ENCODE peak calls at places on chromosomes 12 and 14, in four cellular contexts. One of them, this sample, is unnamed.

GRCh38 chr14:34379809-34380147 is 82.3 kb downstream of the SPTSSA start:
- DNase-seq in T-cell: no peak
- DNase-seq in activated T-helper 1 cell treated with anti-CD3 and anti-CD28 coated beads, Interleukin-12 subunit alpha, Interleukin-12 subunit beta, Interleukin-2, Interleukin-4 antibody, amounts not matched to agents 30 ng/mL and 10 ng/mL and 1 ng/mL, durations not matched to agents 14 hours and 24 hours and 36 hours: no peak
- DNase-seq in activated T-cell treated with anti-CD3 and anti-CD28 coated beads, Interleukin-2, amount 50 U/mL, for 48 hours: no peak
- DNase-seq in this sample: no peak

GRCh38 chr14:93712079-93712837 is 76.0 kb downstream of the PRIMA1 start:
- DNase-seq in T-cell: no peak
- DNase-seq in activated T-helper 1 cell treated with anti-CD3 and anti-CD28 coated beads, Interleukin-12 subunit alpha, Interleukin-12 subunit beta, Interleukin-2, Interleukin-4 antibody, amounts not matched to agents 30 ng/mL and 10 ng/mL and 1 ng/mL, durations not matched to agents 14 hours and 24 hours and 36 hours: no peak
- DNase-seq in activated T-cell treated with anti-CD3 and anti-CD28 coated beads, Interleukin-2, amount 50 U/mL, for 48 hours: peak; percentile 1
- DNase-seq in this sample: no peak

GRCh38 chr14:75522224-75522764 is at the start of gene BATF:
- DNase-seq in T-cell: peak; percentile 65
- DNase-seq in activated T-helper 1 cell treated with anti-CD3 and anti-CD28 coated beads, Interleukin-12 subunit alpha, Interleukin-12 subunit beta, Interleukin-2, Interleukin-4 antibody, amounts not matched to agents 30 ng/mL and 10 ng/mL and 1 ng/mL, durations not matched to agents 14 hours and 24 hours and 36 hours: peak; percentile 79
- DNase-seq in activated T-cell treated with anti-CD3 and anti-CD28 coated beads, Interleukin-2, amount 50 U/mL, for 48 hours: peak; percentile 85
- DNase-seq in this sample: no peak

GRCh38 chr12:81573228-81573627 is 185.9 kb downstream of the PPFIA2 start:
- DNase-seq in T-cell: no peak
- DNase-seq in activated T-helper 1 cell treated with anti-CD3 and anti-CD28 coated beads, Interleukin-12 subunit alpha, Interleukin-12 subunit beta, Interleukin-2, Interleukin-4 antibody, amounts not matched to agents 30 ng/mL and 10 ng/mL and 1 ng/mL, durations not matched to agents 14 hours and 24 hours and 36 hours: no peak
- DNase-seq in activated T-cell treated with anti-CD3 and anti-CD28 coated beads, Interleukin-2, amount 50 U/mL, for 48 hours: no peak
- DNase-seq in this sample: peak; percentile 16

GRCh38 chr14:101072070-101072469 is 168.5 kb upstream of the RTL1 start:
- DNase-seq in T-cell: no peak
- DNase-seq in activated T-helper 1 cell treated with anti-CD3 and anti-CD28 coated beads, Interleukin-12 subunit alpha, Interleukin-12 subunit beta, Interleukin-2, Interleukin-4 antibody, amounts not matched to agents 30 ng/mL and 10 ng/mL and 1 ng/mL, durations not matched to agents 14 hours and 24 hours and 36 hours: no peak
- DNase-seq in activated T-cell treated with anti-CD3 and anti-CD28 coated beads, Interleukin-2, amount 50 U/mL, for 48 hours: no peak
- DNase-seq in this sample: no peak

GRCh38 chr12:31989987-31990386 is 30.8 kb downstream of the RESF1 start:
- DNase-seq in T-cell: no peak
- DNase-seq in activated T-helper 1 cell treated with anti-CD3 and anti-CD28 coated beads, Interleukin-12 subunit alpha, Interleukin-12 subunit beta, Interleukin-2, Interleukin-4 antibody, amounts not matched to agents 30 ng/mL and 10 ng/mL and 1 ng/mL, durations not matched to agents 14 hours and 24 hours and 36 hours: no peak
- DNase-seq in activated T-cell treated with anti-CD3 and anti-CD28 coated beads, Interleukin-2, amount 50 U/mL, for 48 hours: no peak
- DNase-seq in this sample: no peak

GRCh38 chr12:69987453-69988102 is 162.6 kb downstream of the MYRFL start:
- DNase-seq in T-cell: no peak
- DNase-seq in activated T-helper 1 cell treated with anti-CD3 and anti-CD28 coated beads, Interleukin-12 subunit alpha, Interleukin-12 subunit beta, Interleukin-2, Interleukin-4 antibody, amounts not matched to agents 30 ng/mL and 10 ng/mL and 1 ng/mL, durations not matched to agents 14 hours and 24 hours and 36 hours: no peak
- DNase-seq in activated T-cell treated with anti-CD3 and anti-CD28 coated beads, Interleukin-2, amount 50 U/mL, for 48 hours: no peak
- DNase-seq in this sample: peak; percentile 90

GRCh38 chr12:15320881-15321280 is 1.4 kb upstream of the PTPRO start:
- DNase-seq in T-cell: no peak
- DNase-seq in activated T-helper 1 cell treated with anti-CD3 and anti-CD28 coated beads, Interleukin-12 subunit alpha, Interleukin-12 subunit beta, Interleukin-2, Interleukin-4 antibody, amounts not matched to agents 30 ng/mL and 10 ng/mL and 1 ng/mL, durations not matched to agents 14 hours and 24 hours and 36 hours: no peak
- DNase-seq in activated T-cell treated with anti-CD3 and anti-CD28 coated beads, Interleukin-2, amount 50 U/mL, for 48 hours: no peak
- DNase-seq in this sample: no peak

GRCh38 chr14:70856851-70857498 is 47.7 kb upstream of the MAP3K9 start:
- DNase-seq in T-cell: no peak
- DNase-seq in activated T-helper 1 cell treated with anti-CD3 and anti-CD28 coated beads, Interleukin-12 subunit alpha, Interleukin-12 subunit beta, Interleukin-2, Interleukin-4 antibody, amounts not matched to agents 30 ng/mL and 10 ng/mL and 1 ng/mL, durations not matched to agents 14 hours and 24 hours and 36 hours: peak; percentile 3
- DNase-seq in activated T-cell treated with anti-CD3 and anti-CD28 coated beads, Interleukin-2, amount 50 U/mL, for 48 hours: peak; percentile 35
- DNase-seq in this sample: no peak

GRCh38 chr12:1591029-1591428 is 3.4 kb downstream of the FBXL14 start:
- DNase-seq in T-cell: peak; percentile 23
- DNase-seq in activated T-helper 1 cell treated with anti-CD3 and anti-CD28 coated beads, Interleukin-12 subunit alpha, Interleukin-12 subunit beta, Interleukin-2, Interleukin-4 antibody, amounts not matched to agents 30 ng/mL and 10 ng/mL and 1 ng/mL, durations not matched to agents 14 hours and 24 hours and 36 hours: no peak
- DNase-seq in activated T-cell treated with anti-CD3 and anti-CD28 coated beads, Interleukin-2, amount 50 U/mL, for 48 hours: no peak
- DNase-seq in this sample: no peak

GRCh38 chr12:127425474-127425873 is 841.5 kb upstream of the TMEM132C start:
- DNase-seq in T-cell: no peak
- DNase-seq in activated T-helper 1 cell treated with anti-CD3 and anti-CD28 coated beads, Interleukin-12 subunit alpha, Interleukin-12 subunit beta, Interleukin-2, Interleukin-4 antibody, amounts not matched to agents 30 ng/mL and 10 ng/mL and 1 ng/mL, durations not matched to agents 14 hours and 24 hours and 36 hours: no peak
- DNase-seq in activated T-cell treated with anti-CD3 and anti-CD28 coated beads, Interleukin-2, amount 50 U/mL, for 48 hours: no peak
- DNase-seq in this sample: no peak

GRCh38 chr14:61469771-61470170 is 148.4 kb downstream of the PRKCH start:
- DNase-seq in T-cell: no peak
- DNase-seq in activated T-helper 1 cell treated with anti-CD3 and anti-CD28 coated beads, Interleukin-12 subunit alpha, Interleukin-12 subunit beta, Interleukin-2, Interleukin-4 antibody, amounts not matched to agents 30 ng/mL and 10 ng/mL and 1 ng/mL, durations not matched to agents 14 hours and 24 hours and 36 hours: no peak
- DNase-seq in activated T-cell treated with anti-CD3 and anti-CD28 coated beads, Interleukin-2, amount 50 U/mL, for 48 hours: peak; percentile 16
- DNase-seq in this sample: no peak

GRCh38 chr14:104202259-104203070 is 64.1 kb downstream of the KIF26A start:
- DNase-seq in T-cell: no peak
- DNase-seq in activated T-helper 1 cell treated with anti-CD3 and anti-CD28 coated beads, Interleukin-12 subunit alpha, Interleukin-12 subunit beta, Interleukin-2, Interleukin-4 antibody, amounts not matched to agents 30 ng/mL and 10 ng/mL and 1 ng/mL, durations not matched to agents 14 hours and 24 hours and 36 hours: no peak
- DNase-seq in activated T-cell treated with anti-CD3 and anti-CD28 coated beads, Interleukin-2, amount 50 U/mL, for 48 hours: no peak
- DNase-seq in this sample: no peak

GRCh38 chr12:27237790-27238771 is 6.0 kb upstream of the STK38L start:
- DNase-seq in T-cell: no peak
- DNase-seq in activated T-helper 1 cell treated with anti-CD3 and anti-CD28 coated beads, Interleukin-12 subunit alpha, Interleukin-12 subunit beta, Interleukin-2, Interleukin-4 antibody, amounts not matched to agents 30 ng/mL and 10 ng/mL and 1 ng/mL, durations not matched to agents 14 hours and 24 hours and 36 hours: peak; percentile 19
- DNase-seq in activated T-cell treated with anti-CD3 and anti-CD28 coated beads, Interleukin-2, amount 50 U/mL, for 48 hours: no peak
- DNase-seq in this sample: no peak

GRCh38 chr14:77099425-77100167 is 1.5 kb downstream of the CIPC start:
- DNase-seq in T-cell: no peak
- DNase-seq in activated T-helper 1 cell treated with anti-CD3 and anti-CD28 coated beads, Interleukin-12 subunit alpha, Interleukin-12 subunit beta, Interleukin-2, Interleukin-4 antibody, amounts not matched to agents 30 ng/mL and 10 ng/mL and 1 ng/mL, durations not matched to agents 14 hours and 24 hours and 36 hours: no peak
- DNase-seq in activated T-cell treated with anti-CD3 and anti-CD28 coated beads, Interleukin-2, amount 50 U/mL, for 48 hours: no peak
- DNase-seq in this sample: peak; percentile 68

GRCh38 chr14:74705607-74706006 is 7.3 kb downstream of the AREL1 start:
- DNase-seq in T-cell: no peak
- DNase-seq in activated T-helper 1 cell treated with anti-CD3 and anti-CD28 coated beads, Interleukin-12 subunit alpha, Interleukin-12 subunit beta, Interleukin-2, Interleukin-4 antibody, amounts not matched to agents 30 ng/mL and 10 ng/mL and 1 ng/mL, durations not matched to agents 14 hours and 24 hours and 36 hours: no peak
- DNase-seq in activated T-cell treated with anti-CD3 and anti-CD28 coated beads, Interleukin-2, amount 50 U/mL, for 48 hours: no peak
- DNase-seq in this sample: no peak

GRCh38 chr12:12442548-12443071 is 85.7 kb downstream of the BORCS5 start:
- DNase-seq in T-cell: no peak
- DNase-seq in activated T-helper 1 cell treated with anti-CD3 and anti-CD28 coated beads, Interleukin-12 subunit alpha, Interleukin-12 subunit beta, Interleukin-2, Interleukin-4 antibody, amounts not matched to agents 30 ng/mL and 10 ng/mL and 1 ng/mL, durations not matched to agents 14 hours and 24 hours and 36 hours: no peak
- DNase-seq in activated T-cell treated with anti-CD3 and anti-CD28 coated beads, Interleukin-2, amount 50 U/mL, for 48 hours: no peak
- DNase-seq in this sample: no peak

GRCh38 chr14:64755661-64756265 is 51.5 kb downstream of the PLEKHG3 start:
- DNase-seq in T-cell: peak; percentile 60
- DNase-seq in activated T-helper 1 cell treated with anti-CD3 and anti-CD28 coated beads, Interleukin-12 subunit alpha, Interleukin-12 subunit beta, Interleukin-2, Interleukin-4 antibody, amounts not matched to agents 30 ng/mL and 10 ng/mL and 1 ng/mL, durations not matched to agents 14 hours and 24 hours and 36 hours: peak; percentile 17
- DNase-seq in activated T-cell treated with anti-CD3 and anti-CD28 coated beads, Interleukin-2, amount 50 U/mL, for 48 hours: peak; percentile 54
- DNase-seq in this sample: no peak

GRCh38 chr12:78406776-78407335 is 457.7 kb upstream of the SYT1 start:
- DNase-seq in T-cell: no peak
- DNase-seq in activated T-helper 1 cell treated with anti-CD3 and anti-CD28 coated beads, Interleukin-12 subunit alpha, Interleukin-12 subunit beta, Interleukin-2, Interleukin-4 antibody, amounts not matched to agents 30 ng/mL and 10 ng/mL and 1 ng/mL, durations not matched to agents 14 hours and 24 hours and 36 hours: no peak
- DNase-seq in activated T-cell treated with anti-CD3 and anti-CD28 coated beads, Interleukin-2, amount 50 U/mL, for 48 hours: no peak
- DNase-seq in this sample: no peak

GRCh38 chr12:75766263-75767160 is 255.1 kb upstream of the KRR1 start:
- DNase-seq in T-cell: no peak
- DNase-seq in activated T-helper 1 cell treated with anti-CD3 and anti-CD28 coated beads, Interleukin-12 subunit alpha, Interleukin-12 subunit beta, Interleukin-2, Interleukin-4 antibody, amounts not matched to agents 30 ng/mL and 10 ng/mL and 1 ng/mL, durations not matched to agents 14 hours and 24 hours and 36 hours: no peak
- DNase-seq in activated T-cell treated with anti-CD3 and anti-CD28 coated beads, Interleukin-2, amount 50 U/mL, for 48 hours: no peak
- DNase-seq in this sample: peak; percentile 50

GRCh38 chr14:33052899-33053400 is 114.3 kb downstream of the NPAS3 start:
- DNase-seq in T-cell: no peak
- DNase-seq in activated T-helper 1 cell treated with anti-CD3 and anti-CD28 coated beads, Interleukin-12 subunit alpha, Interleukin-12 subunit beta, Interleukin-2, Interleukin-4 antibody, amounts not matched to agents 30 ng/mL and 10 ng/mL and 1 ng/mL, durations not matched to agents 14 hours and 24 hours and 36 hours: no peak
- DNase-seq in activated T-cell treated with anti-CD3 and anti-CD28 coated beads, Interleukin-2, amount 50 U/mL, for 48 hours: no peak
- DNase-seq in this sample: no peak

GRCh38 chr12:116693259-116694227 is 44.3 kb downstream of the SPRING1 start:
- DNase-seq in T-cell: no peak
- DNase-seq in activated T-helper 1 cell treated with anti-CD3 and anti-CD28 coated beads, Interleukin-12 subunit alpha, Interleukin-12 subunit beta, Interleukin-2, Interleukin-4 antibody, amounts not matched to agents 30 ng/mL and 10 ng/mL and 1 ng/mL, durations not matched to agents 14 hours and 24 hours and 36 hours: no peak
- DNase-seq in activated T-cell treated with anti-CD3 and anti-CD28 coated beads, Interleukin-2, amount 50 U/mL, for 48 hours: no peak
- DNase-seq in this sample: no peak

GRCh38 chr14:61168126-61168525 is 113.0 kb downstream of the TMEM30B start:
- DNase-seq in T-cell: no peak
- DNase-seq in activated T-helper 1 cell treated with anti-CD3 and anti-CD28 coated beads, Interleukin-12 subunit alpha, Interleukin-12 subunit beta, Interleukin-2, Interleukin-4 antibody, amounts not matched to agents 30 ng/mL and 10 ng/mL and 1 ng/mL, durations not matched to agents 14 hours and 24 hours and 36 hours: no peak
- DNase-seq in activated T-cell treated with anti-CD3 and anti-CD28 coated beads, Interleukin-2, amount 50 U/mL, for 48 hours: no peak
- DNase-seq in this sample: no peak

GRCh38 chr12:541676-542289 is 82.0 kb downstream of the B4GALNT3 start:
- DNase-seq in T-cell: no peak
- DNase-seq in activated T-helper 1 cell treated with anti-CD3 and anti-CD28 coated beads, Interleukin-12 subunit alpha, Interleukin-12 subunit beta, Interleukin-2, Interleukin-4 antibody, amounts not matched to agents 30 ng/mL and 10 ng/mL and 1 ng/mL, durations not matched to agents 14 hours and 24 hours and 36 hours: no peak
- DNase-seq in activated T-cell treated with anti-CD3 and anti-CD28 coated beads, Interleukin-2, amount 50 U/mL, for 48 hours: no peak
- DNase-seq in this sample: no peak

GRCh38 chr12:5396541-5396940 is 35.4 kb upstream of the NTF3 start:
- DNase-seq in T-cell: no peak
- DNase-seq in activated T-helper 1 cell treated with anti-CD3 and anti-CD28 coated beads, Interleukin-12 subunit alpha, Interleukin-12 subunit beta, Interleukin-2, Interleukin-4 antibody, amounts not matched to agents 30 ng/mL and 10 ng/mL and 1 ng/mL, durations not matched to agents 14 hours and 24 hours and 36 hours: no peak
- DNase-seq in activated T-cell treated with anti-CD3 and anti-CD28 coated beads, Interleukin-2, amount 50 U/mL, for 48 hours: no peak
- DNase-seq in this sample: no peak

GRCh38 chr14:77032854-77033621 is 4.5 kb upstream of the IRF2BPL start:
- DNase-seq in T-cell: peak; percentile 69
- DNase-seq in activated T-helper 1 cell treated with anti-CD3 and anti-CD28 coated beads, Interleukin-12 subunit alpha, Interleukin-12 subunit beta, Interleukin-2, Interleukin-4 antibody, amounts not matched to agents 30 ng/mL and 10 ng/mL and 1 ng/mL, durations not matched to agents 14 hours and 24 hours and 36 hours: peak; percentile 68
- DNase-seq in activated T-cell treated with anti-CD3 and anti-CD28 coated beads, Interleukin-2, amount 50 U/mL, for 48 hours: peak; percentile 85
- DNase-seq in this sample: peak; percentile 97

GRCh38 chr12:130385193-130385592 is 47.5 kb downstream of the PIWIL1 start:
- DNase-seq in T-cell: no peak
- DNase-seq in activated T-helper 1 cell treated with anti-CD3 and anti-CD28 coated beads, Interleukin-12 subunit alpha, Interleukin-12 subunit beta, Interleukin-2, Interleukin-4 antibody, amounts not matched to agents 30 ng/mL and 10 ng/mL and 1 ng/mL, durations not matched to agents 14 hours and 24 hours and 36 hours: no peak
- DNase-seq in activated T-cell treated with anti-CD3 and anti-CD28 coated beads, Interleukin-2, amount 50 U/mL, for 48 hours: no peak
- DNase-seq in this sample: no peak

GRCh38 chr14:29705801-29706200 is 221.8 kb downstream of the PRKD1 start:
- DNase-seq in T-cell: no peak
- DNase-seq in activated T-helper 1 cell treated with anti-CD3 and anti-CD28 coated beads, Interleukin-12 subunit alpha, Interleukin-12 subunit beta, Interleukin-2, Interleukin-4 antibody, amounts not matched to agents 30 ng/mL and 10 ng/mL and 1 ng/mL, durations not matched to agents 14 hours and 24 hours and 36 hours: no peak
- DNase-seq in activated T-cell treated with anti-CD3 and anti-CD28 coated beads, Interleukin-2, amount 50 U/mL, for 48 hours: no peak
- DNase-seq in this sample: no peak

GRCh38 chr12:102542816-102543448 is 62.6 kb upstream of the IGF1 start:
- DNase-seq in T-cell: no peak
- DNase-seq in activated T-helper 1 cell treated with anti-CD3 and anti-CD28 coated beads, Interleukin-12 subunit alpha, Interleukin-12 subunit beta, Interleukin-2, Interleukin-4 antibody, amounts not matched to agents 30 ng/mL and 10 ng/mL and 1 ng/mL, durations not matched to agents 14 hours and 24 hours and 36 hours: no peak
- DNase-seq in activated T-cell treated with anti-CD3 and anti-CD28 coated beads, Interleukin-2, amount 50 U/mL, for 48 hours: no peak
- DNase-seq in this sample: no peak

GRCh38 chr12:115135800-115136211 is 451.8 kb upstream of the TBX3 start:
- DNase-seq in T-cell: no peak
- DNase-seq in activated T-helper 1 cell treated with anti-CD3 and anti-CD28 coated beads, Interleukin-12 subunit alpha, Interleukin-12 subunit beta, Interleukin-2, Interleukin-4 antibody, amounts not matched to agents 30 ng/mL and 10 ng/mL and 1 ng/mL, durations not matched to agents 14 hours and 24 hours and 36 hours: no peak
- DNase-seq in activated T-cell treated with anti-CD3 and anti-CD28 coated beads, Interleukin-2, amount 50 U/mL, for 48 hours: no peak
- DNase-seq in this sample: peak; percentile 5

GRCh38 chr12:29762637-29763300 is 21.0 kb downstream of the TMTC1 start:
- DNase-seq in T-cell: no peak
- DNase-seq in activated T-helper 1 cell treated with anti-CD3 and anti-CD28 coated beads, Interleukin-12 subunit alpha, Interleukin-12 subunit beta, Interleukin-2, Interleukin-4 antibody, amounts not matched to agents 30 ng/mL and 10 ng/mL and 1 ng/mL, durations not matched to agents 14 hours and 24 hours and 36 hours: no peak
- DNase-seq in activated T-cell treated with anti-CD3 and anti-CD28 coated beads, Interleukin-2, amount 50 U/mL, for 48 hours: no peak
- DNase-seq in this sample: no peak

GRCh38 chr14:77498120-77498979 is at the start of gene ISM2:
- DNase-seq in T-cell: peak; percentile 26
- DNase-seq in activated T-helper 1 cell treated with anti-CD3 and anti-CD28 coated beads, Interleukin-12 subunit alpha, Interleukin-12 subunit beta, Interleukin-2, Interleukin-4 antibody, amounts not matched to agents 30 ng/mL and 10 ng/mL and 1 ng/mL, durations not matched to agents 14 hours and 24 hours and 36 hours: peak; percentile 40
- DNase-seq in activated T-cell treated with anti-CD3 and anti-CD28 coated beads, Interleukin-2, amount 50 U/mL, for 48 hours: peak; percentile 67
- DNase-seq in this sample: no peak

GRCh38 chr12:76697849-76698248 is 66.1 kb upstream of the ZDHHC17 start:
- DNase-seq in T-cell: no peak
- DNase-seq in activated T-helper 1 cell treated with anti-CD3 and anti-CD28 coated beads, Interleukin-12 subunit alpha, Interleukin-12 subunit beta, Interleukin-2, Interleukin-4 antibody, amounts not matched to agents 30 ng/mL and 10 ng/mL and 1 ng/mL, durations not matched to agents 14 hours and 24 hours and 36 hours: no peak
- DNase-seq in activated T-cell treated with anti-CD3 and anti-CD28 coated beads, Interleukin-2, amount 50 U/mL, for 48 hours: no peak
- DNase-seq in this sample: no peak

GRCh38 chr14:91607322-91608047 is 97.4 kb upstream of the PPP4R3A start:
- DNase-seq in T-cell: no peak
- DNase-seq in activated T-helper 1 cell treated with anti-CD3 and anti-CD28 coated beads, Interleukin-12 subunit alpha, Interleukin-12 subunit beta, Interleukin-2, Interleukin-4 antibody, amounts not matched to agents 30 ng/mL and 10 ng/mL and 1 ng/mL, durations not matched to agents 14 hours and 24 hours and 36 hours: no peak
- DNase-seq in activated T-cell treated with anti-CD3 and anti-CD28 coated beads, Interleukin-2, amount 50 U/mL, for 48 hours: no peak
- DNase-seq in this sample: no peak

This sample was measured in retinal pigment epithelial cell.